ENCODE peak calls at places on chromosomes 1 and 21, in eight cellular contexts. U is ELR; L is left colon; K is NCI-H1092 treated with DMSO at 0.1 percent for 48 hours; E is left cardiac atrium; G is naive thymus-derived CD4-positive, alpha-beta T cell; X is smooth muscle cell of the brain vasculature; W is NCI-H345. N is an unnamed sample.

GRCh38 chr1:204588826-204589225 is 72.6 kb downstream of the MDM4 start:
- DNase-seq in W (no peak), E (no peak), K (no peak), G (no peak), L (no peak), U (no peak), X (no peak), N (no peak)

GRCh38 chr1:87279966-87280535 is 48.6 kb upstream of the LMO4 start:
- DNase-seq in G (no peak), L (no peak), E (no peak), K (no peak), W (no peak), X (no peak), U (peak), N (no peak)

GRCh38 chr1:221743416-221744208 is 1.7 kb upstream of the DUSP10 start:
- DNase-seq in E (no peak), L (no peak), U (no peak), X (no peak), W (no peak), G (no peak), K (peak), N (no peak)

GRCh38 chr1:158147396-158148353 is 33.0 kb upstream of the CD1D start:
- DNase-seq in E (no peak), G (no peak), U (no peak), K (no peak), X (no peak), L (no peak), W (no peak), N (no peak)

GRCh38 chr1:209900734-209901133 is 37.3 kb upstream of the SYT14 start:
- DNase-seq in X (no peak), K (no peak), L (no peak), W (no peak), U (peak), E (no peak), G (no peak), N (no peak)

GRCh38 chr1:246726881-246727280 is 2.7 kb downstream of the SCCPDH start:
- DNase-seq in E (no peak), K (no peak), W (no peak), L (no peak), G (no peak), X (no peak), U (no peak), N (no peak)

GRCh38 chr21:35649186-35649585 is 411.1 kb downstream of the SETD4 start:
- DNase-seq in K (peak), X (no peak), U (peak), G (no peak), E (no peak), L (no peak), W (peak), N (no peak)

GRCh38 chr1:197967066-197967465 is 49.9 kb downstream of the LHX9 start:
- DNase-seq in L (no peak), X (no peak), K (no peak), E (no peak), U (peak), G (no peak), W (no peak), N (no peak)

GRCh38 chr21:24045775-24046215 is 1561.5 kb downstream of the MRPL39 start:
- DNase-seq in W (no peak), U (peak), E (peak), K (peak), G (peak), X (peak), L (no peak), N (no peak)

GRCh38 chr1:231985624-231986023 is 359.0 kb downstream of the DISC1 start:
- DNase-seq in U (no peak), E (no peak), W (no peak), K (no peak), X (no peak), G (no peak), L (no peak), N (no peak)

GRCh38 chr1:233946724-233947123 is 42.2 kb downstream of the SLC35F3 start:
- DNase-seq in X (no peak), E (no peak), U (no peak), G (no peak), W (no peak), L (no peak), K (no peak), N (no peak)

GRCh38 chr1:109850194-109850593 is 60.5 kb upstream of the CSF1 start:
- DNase-seq in L (no peak), X (no peak), W (no peak), E (no peak), K (no peak), G (no peak), U (peak), N (no peak)

GRCh38 chr1:93150729-93151128 is 29.5 kb downstream of the TMED5 start:
- DNase-seq in K (no peak), L (no peak), W (no peak), X (no peak), E (no peak), U (no peak), G (no peak), N (no peak)

GRCh38 chr1:25017436-25018109 is 87.5 kb upstream of the RUNX3 start:
- DNase-seq in L (no peak), U (peak), G (no peak), E (no peak), W (no peak), X (no peak), K (no peak), N (no peak)

GRCh38 chr1:60073605-60074278 is at the start of gene C1orf87:
- DNase-seq in W (no peak), K (no peak), G (no peak), L (peak), X (no peak), U (no peak), E (no peak), N (peak)

GRCh38 chr1:215473943-215474342 is 93.2 kb upstream of the KCTD3 start:
- DNase-seq in E (no peak), U (no peak), K (no peak), G (no peak), L (no peak), W (no peak), X (no peak), N (no peak)

GRCh38 chr1:11668516-11668915 is 4.5 kb downstream of the FBXO6 start:
- DNase-seq in E (no peak), X (no peak), L (no peak), K (no peak), G (no peak), W (no peak), U (no peak), N (no peak)

GRCh38 chr1:67759066-67759465 is 74.1 kb downstream of the GADD45A start:
- DNase-seq in W (no peak), E (no peak), K (no peak), X (no peak), G (no peak), U (no peak), L (no peak), N (no peak)

GRCh38 chr1:79614762-79615161 is 608.2 kb upstream of the ADGRL4 start:
- DNase-seq in X (no peak), W (no peak), E (no peak), G (no peak), U (peak), L (no peak), K (no peak), N (no peak)

GRCh38 chr1:224503161-224504118 is 68.8 kb upstream of the WDR26 start:
- DNase-seq in U (peak), E (peak), W (peak), G (no peak), K (peak), X (peak), L (peak), N (peak)

GRCh38 chr1:18557621-18558465 is 72.8 kb upstream of the PAX7 start:
- DNase-seq in K (peak), X (no peak), W (peak), E (no peak), L (peak), G (no peak), U (no peak), N (peak)

GRCh38 chr1:7333094-7333493 is 438.0 kb upstream of the VAMP3 start:
- DNase-seq in U (no peak), G (no peak), W (no peak), E (no peak), L (no peak), X (no peak), K (no peak), N (no peak)

N was measured in neuronal stem cell.